ENCODE peak calls at places on chromosomes 2 and 18, in eight cellular contexts. One of them, this sample, is unnamed.

GRCh38 chr18:45402485-45403056 is 212.7 kb upstream of the SLC14A2 start:
- DNase-seq in left lung: no peak
- DNase-seq in PC-9: peak; percentile 46
- DNase-seq in hippocampal formation: no peak
- DNase-seq in uterus: no peak
- DNase-seq in amygdala: no peak
- DNase-seq in GM20000: no peak
- DNase-seq in right cardiac atrium: no peak
- DNase-seq in this sample: peak; percentile 24

GRCh38 chr2:97713296-97714083 is at the start of gene ZAP70:
- DNase-seq in left lung: peak; percentile 25
- DNase-seq in PC-9: no peak
- DNase-seq in hippocampal formation: no peak
- DNase-seq in uterus: no peak
- DNase-seq in amygdala: no peak
- DNase-seq in GM20000: peak; percentile 35
- DNase-seq in right cardiac atrium: no peak
- DNase-seq in this sample: no peak

GRCh38 chr2:69724540-69725159 is 17.3 kb upstream of the ANXA4 start:
- DNase-seq in left lung: peak; percentile 82
- DNase-seq in PC-9: peak; percentile 62
- DNase-seq in hippocampal formation: peak; percentile 79
- DNase-seq in uterus: peak; percentile 86
- DNase-seq in amygdala: peak; percentile 64
- DNase-seq in GM20000: peak; percentile 63
- DNase-seq in right cardiac atrium: peak; percentile 79
- DNase-seq in this sample: peak; percentile 84

GRCh38 chr2:145925591-145925990 is 1405.7 kb upstream of the ZEB2 start:
- DNase-seq in left lung: no peak
- DNase-seq in PC-9: no peak
- DNase-seq in hippocampal formation: no peak
- DNase-seq in uterus: no peak
- DNase-seq in amygdala: no peak
- DNase-seq in GM20000: no peak
- DNase-seq in right cardiac atrium: no peak
- DNase-seq in this sample: no peak

GRCh38 chr2:117470311-117471095 is 344.0 kb upstream of the DDX18 start:
- DNase-seq in left lung: no peak
- DNase-seq in PC-9: no peak
- DNase-seq in hippocampal formation: no peak
- DNase-seq in uterus: no peak
- DNase-seq in amygdala: no peak
- DNase-seq in GM20000: peak; percentile 18
- DNase-seq in right cardiac atrium: no peak
- DNase-seq in this sample: no peak

GRCh38 chr2:170943041-170943440 is 14.0 kb downstream of the GORASP2 start:
- DNase-seq in left lung: no peak
- DNase-seq in PC-9: no peak
- DNase-seq in hippocampal formation: no peak
- DNase-seq in uterus: no peak
- DNase-seq in amygdala: no peak
- DNase-seq in GM20000: no peak
- DNase-seq in right cardiac atrium: no peak
- DNase-seq in this sample: no peak

GRCh38 chr18:27214831-27215230 is 29.7 kb upstream of the CHST9 start:
- DNase-seq in left lung: no peak
- DNase-seq in PC-9: no peak
- DNase-seq in hippocampal formation: no peak
- DNase-seq in uterus: no peak
- DNase-seq in amygdala: no peak
- DNase-seq in GM20000: no peak
- DNase-seq in right cardiac atrium: no peak
- DNase-seq in this sample: no peak

GRCh38 chr2:56123538-56123937 is 60.3 kb upstream of the CCDC85A start:
- DNase-seq in left lung: no peak
- DNase-seq in PC-9: no peak
- DNase-seq in hippocampal formation: no peak
- DNase-seq in uterus: no peak
- DNase-seq in amygdala: no peak
- DNase-seq in GM20000: no peak
- DNase-seq in right cardiac atrium: no peak
- DNase-seq in this sample: no peak

GRCh38 chr18:51447351-51447896 is 249.9 kb upstream of the MEX3C start:
- DNase-seq in left lung: no peak
- DNase-seq in PC-9: no peak
- DNase-seq in hippocampal formation: peak; percentile 42
- DNase-seq in uterus: no peak
- DNase-seq in amygdala: no peak
- DNase-seq in GM20000: no peak
- DNase-seq in right cardiac atrium: peak; percentile 34
- DNase-seq in this sample: no peak

GRCh38 chr2:62071126-62071598 is 124.8 kb upstream of the B3GNT2 start:
- DNase-seq in left lung: no peak
- DNase-seq in PC-9: no peak
- DNase-seq in hippocampal formation: no peak
- DNase-seq in uterus: no peak
- DNase-seq in amygdala: no peak
- DNase-seq in GM20000: no peak
- DNase-seq in right cardiac atrium: no peak
- DNase-seq in this sample: no peak

GRCh38 chr2:241379481-241380480 is 23.7 kb downstream of the FARP2 start:
- DNase-seq in left lung: no peak
- DNase-seq in PC-9: no peak
- DNase-seq in hippocampal formation: no peak
- DNase-seq in uterus: no peak
- DNase-seq in amygdala: no peak
- DNase-seq in GM20000: no peak
- DNase-seq in right cardiac atrium: no peak
- DNase-seq in this sample: peak; percentile 65

GRCh38 chr2:96427917-96428316 is 77.2 kb downstream of the NEURL3 start:
- DNase-seq in left lung: no peak
- DNase-seq in PC-9: peak; percentile 100
- DNase-seq in hippocampal formation: no peak
- DNase-seq in uterus: no peak
- DNase-seq in amygdala: no peak
- DNase-seq in GM20000: no peak
- DNase-seq in right cardiac atrium: no peak
- DNase-seq in this sample: peak; percentile 46

GRCh38 chr18:55405655-55406373 is 182.2 kb downstream of the TCF4 start:
- DNase-seq in left lung: peak; percentile 82
- DNase-seq in PC-9: peak; percentile 54
- DNase-seq in hippocampal formation: peak; percentile 60
- DNase-seq in uterus: peak; percentile 84
- DNase-seq in amygdala: peak; percentile 45
- DNase-seq in GM20000: no peak
- DNase-seq in right cardiac atrium: peak; percentile 93
- DNase-seq in this sample: peak; percentile 91

GRCh38 chr2:143939976-143940375 is 579.9 kb downstream of the ZEB2 start:
- DNase-seq in left lung: no peak
- DNase-seq in PC-9: no peak
- DNase-seq in hippocampal formation: no peak
- DNase-seq in uterus: no peak
- DNase-seq in amygdala: no peak
- DNase-seq in GM20000: no peak
- DNase-seq in right cardiac atrium: peak; percentile 9
- DNase-seq in this sample: no peak

GRCh38 chr2:71578665-71579371 is 125.5 kb downstream of the DYSF start:
- DNase-seq in left lung: peak; percentile 39
- DNase-seq in PC-9: no peak
- DNase-seq in hippocampal formation: peak; percentile 87
- DNase-seq in uterus: peak; percentile 35
- DNase-seq in amygdala: peak; percentile 78
- DNase-seq in GM20000: no peak
- DNase-seq in right cardiac atrium: peak; percentile 93
- DNase-seq in this sample: no peak

GRCh38 chr2:29317077-29317517 is 201.9 kb downstream of the CLIP4 start:
- DNase-seq in left lung: no peak
- DNase-seq in PC-9: no peak
- DNase-seq in hippocampal formation: no peak
- DNase-seq in uterus: no peak
- DNase-seq in amygdala: no peak
- DNase-seq in GM20000: peak; percentile 14
- DNase-seq in right cardiac atrium: no peak
- DNase-seq in this sample: no peak

GRCh38 chr18:34729264-34729663 is 19.2 kb downstream of the DTNA start:
- DNase-seq in left lung: no peak
- DNase-seq in PC-9: no peak
- DNase-seq in hippocampal formation: no peak
- DNase-seq in uterus: no peak
- DNase-seq in amygdala: no peak
- DNase-seq in GM20000: peak; percentile 14
- DNase-seq in right cardiac atrium: no peak
- DNase-seq in this sample: peak; percentile 29

GRCh38 chr18:33201509-33201926 is 239.0 kb downstream of the CCDC178 start:
- DNase-seq in left lung: no peak
- DNase-seq in PC-9: no peak
- DNase-seq in hippocampal formation: no peak
- DNase-seq in uterus: no peak
- DNase-seq in amygdala: no peak
- DNase-seq in GM20000: no peak
- DNase-seq in right cardiac atrium: no peak
- DNase-seq in this sample: no peak

GRCh38 chr2:198863655-198864054 is 594.1 kb downstream of the SATB2 start:
- DNase-seq in left lung: no peak
- DNase-seq in PC-9: no peak
- DNase-seq in hippocampal formation: no peak
- DNase-seq in uterus: no peak
- DNase-seq in amygdala: no peak
- DNase-seq in GM20000: no peak
- DNase-seq in right cardiac atrium: no peak
- DNase-seq in this sample: no peak

GRCh38 chr18:27967938-27968803 is 208.8 kb downstream of the CDH2 start:
- DNase-seq in left lung: no peak
- DNase-seq in PC-9: no peak
- DNase-seq in hippocampal formation: no peak
- DNase-seq in uterus: no peak
- DNase-seq in amygdala: no peak
- DNase-seq in GM20000: no peak
- DNase-seq in right cardiac atrium: no peak
- DNase-seq in this sample: no peak

GRCh38 chr2:65751422-65751821 is 319.0 kb upstream of the SPRED2 start:
- DNase-seq in left lung: no peak
- DNase-seq in PC-9: no peak
- DNase-seq in hippocampal formation: no peak
- DNase-seq in uterus: no peak
- DNase-seq in amygdala: no peak
- DNase-seq in GM20000: no peak
- DNase-seq in right cardiac atrium: no peak
- DNase-seq in this sample: no peak

GRCh38 chr2:219576505-219577388 is 4.6 kb downstream of the INHA start:
- DNase-seq in left lung: no peak
- DNase-seq in PC-9: no peak
- DNase-seq in hippocampal formation: peak; percentile 9
- DNase-seq in uterus: no peak
- DNase-seq in amygdala: peak; percentile 7
- DNase-seq in GM20000: no peak
- DNase-seq in right cardiac atrium: no peak
- DNase-seq in this sample: no peak

GRCh38 chr2:2847131-2847740 is 516.2 kb upstream of the MYT1L start:
- DNase-seq in left lung: no peak
- DNase-seq in PC-9: no peak
- DNase-seq in hippocampal formation: no peak
- DNase-seq in uterus: no peak
- DNase-seq in amygdala: no peak
- DNase-seq in GM20000: no peak
- DNase-seq in right cardiac atrium: no peak
- DNase-seq in this sample: no peak

GRCh38 chr2:140586379-140586778 is 1544.4 kb downstream of the LRP1B start:
- DNase-seq in left lung: no peak
- DNase-seq in PC-9: no peak
- DNase-seq in hippocampal formation: no peak
- DNase-seq in uterus: no peak
- DNase-seq in amygdala: no peak
- DNase-seq in GM20000: peak; percentile 42
- DNase-seq in right cardiac atrium: no peak
- DNase-seq in this sample: no peak

GRCh38 chr2:105118960-105119359 is 81.1 kb downstream of the MRPS9 start:
- DNase-seq in left lung: no peak
- DNase-seq in PC-9: no peak
- DNase-seq in hippocampal formation: no peak
- DNase-seq in uterus: no peak
- DNase-seq in amygdala: no peak
- DNase-seq in GM20000: no peak
- DNase-seq in right cardiac atrium: no peak
- DNase-seq in this sample: no peak

This sample was measured in SJSA1.